ENCODE peak calls at places on chromosome 3, in ten cellular contexts. U is left ventricle myocardium inferior, D is mesenchymal stem cell, L is HepG2, Z is Karpas-422, B is cardiac muscle cell, M is fibroblast of lung, K is mesendoderm, J is heart left ventricle, H is AG04450. T is an unnamed sample.

GRCh38 chr3:16311960-16312451 is 47.0 kb downstream of the OXNAD1 start:
- DNase-seq in U (peak; percentile 46), D (peak; percentile 46), L (no peak), Z (no peak), B (no peak), M (peak; percentile 53), K (no peak), J (no peak), H (no peak), T (peak; percentile 70)

GRCh38 chr3:160163259-160163878 is 61.9 kb upstream of the C3orf80 start:
- DNase-seq in U (no peak), D (peak; percentile 51), L (peak; percentile 4), Z (peak; percentile 69), B (peak; percentile 34), M (no peak), K (no peak), J (no peak), H (peak; percentile 15), T (no peak)

GRCh38 chr3:35867782-35868181 is 228.5 kb downstream of the ARPP21 start:
- DNase-seq in U (no peak), D (no peak), L (no peak), Z (no peak), B (no peak), M (no peak), K (no peak), J (no peak), H (no peak), T (no peak)

GRCh38 chr3:129627350-129628168 is 21.1 kb upstream of the PLXND1 start:
- DNase-seq in U (peak; percentile 66), D (peak; percentile 90), L (peak; percentile 77), Z (peak; percentile 93), B (peak; percentile 78), M (peak; percentile 71), K (peak; percentile 95), J (peak; percentile 83), H (no peak), T (peak; percentile 82)

GRCh38 chr3:61032991-61033390 is 218.3 kb downstream of the FHIT start:
- DNase-seq in U (no peak), D (no peak), L (no peak), Z (no peak), B (no peak), M (no peak), K (no peak), J (no peak), H (no peak), T (no peak)

GRCh38 chr3:123781138-123781537 is 103.0 kb downstream of the MYLK start:
- DNase-seq in U (no peak), D (no peak), L (no peak), Z (no peak), B (no peak), M (no peak), K (peak; percentile 62), J (no peak), H (no peak), T (no peak)

GRCh38 chr3:185153170-185153733 is 392 bp upstream of the C3orf70 start:
- DNase-seq in U (no peak), D (peak; percentile 38), L (no peak), Z (no peak), B (no peak), M (no peak), K (peak; percentile 51), J (no peak), H (no peak), T (no peak)

GRCh38 chr3:109921509-109921908 is 584.2 kb upstream of the DPPA4 start:
- DNase-seq in U (no peak), D (peak; percentile 8), L (no peak), Z (no peak), B (peak; percentile 17), M (no peak), K (no peak), J (no peak), H (no peak), T (no peak)

GRCh38 chr3:189995129-189995528 is 125.6 kb downstream of the P3H2 start:
- DNase-seq in U (no peak), D (peak; percentile 65), L (no peak), Z (no peak), B (no peak), M (peak; percentile 80), K (peak; percentile 71), J (no peak), H (no peak), T (no peak)

GRCh38 chr3:185760091-185760490 is 64.8 kb downstream of the IGF2BP2 start:
- DNase-seq in U (no peak), D (no peak), L (no peak), Z (no peak), B (no peak), M (no peak), K (no peak), J (no peak), H (no peak), T (no peak)

GRCh38 chr3:133209871-133210550 is 171.8 kb downstream of the TMEM108 start:
- DNase-seq in U (no peak), D (peak; percentile 55), L (no peak), Z (peak; percentile 83), B (no peak), M (peak; percentile 61), K (no peak), J (no peak), H (peak; percentile 3), T (no peak)

GRCh38 chr3:168218600-168218999 is 122.9 kb upstream of the GOLIM4 start:
- DNase-seq in U (no peak), D (no peak), L (no peak), Z (no peak), B (no peak), M (no peak), K (no peak), J (no peak), H (no peak), T (no peak)

GRCh38 chr3:168213920-168214319 is 118.2 kb upstream of the GOLIM4 start:
- DNase-seq in U (no peak), D (peak; percentile 31), L (no peak), Z (no peak), B (no peak), M (peak; percentile 2), K (no peak), J (no peak), H (no peak), T (no peak)

GRCh38 chr3:168219530-168219929 is 123.8 kb upstream of the GOLIM4 start:
- DNase-seq in U (no peak), D (no peak), L (no peak), Z (no peak), B (no peak), M (no peak), K (no peak), J (no peak), H (no peak), T (no peak)

GRCh38 chr3:168220609-168221008 is 124.9 kb upstream of the GOLIM4 start:
- DNase-seq in U (no peak), D (no peak), L (no peak), Z (no peak), B (no peak), M (peak; percentile 36), K (no peak), J (no peak), H (no peak), T (no peak)

GRCh38 chr3:168216851-168217250 is 121.1 kb upstream of the GOLIM4 start:
- DNase-seq in U (no peak), D (no peak), L (no peak), Z (no peak), B (no peak), M (no peak), K (peak; percentile 55), J (no peak), H (no peak), T (no peak)
- H3K27ac ChIP-seq in U (no peak overlapping the region), D (no peak overlapping the region), L (no peak overlapping the region), Z (no peak overlapping the region), B (no peak overlapping the region), M (no peak overlapping the region), K (no peak overlapping the region), J (no peak overlapping the region), H (no peak overlapping the region), T (no peak overlapping the region)

GRCh38 chr3:134611516-134611915 is 39.3 kb downstream of the KY start:
- DNase-seq in U (no peak), D (no peak), L (no peak), Z (no peak), B (no peak), M (no peak), K (no peak), J (no peak), H (no peak), T (no peak)
- H3K27ac ChIP-seq in U (no peak overlapping the region), D (no peak overlapping the region), L (no peak overlapping the region), Z (no peak overlapping the region), B (no peak overlapping the region), M (no peak overlapping the region), K (no peak overlapping the region), J (no peak overlapping the region), H (no peak overlapping the region), T (no peak overlapping the region)

GRCh38 chr3:183116051-183116614 is 16.8 kb upstream of the MCCC1 start:
- DNase-seq in U (no peak), D (no peak), L (peak; percentile 39), Z (peak; percentile 95), B (peak; percentile 88), M (no peak), K (peak; percentile 92), J (no peak), H (no peak), T (no peak)

GRCh38 chr3:183123891-183124290 is 24.6 kb upstream of the MCCC1 start:
- DNase-seq in U (no peak), D (peak; percentile 35), L (no peak), Z (no peak), B (no peak), M (peak; percentile 45), K (no peak), J (no peak), H (no peak), T (no peak)

GRCh38 chr3:183117046-183117445 is 17.8 kb upstream of the MCCC1 start:
- DNase-seq in U (no peak), D (no peak), L (no peak), Z (no peak), B (no peak), M (no peak), K (no peak), J (no peak), H (no peak), T (no peak)

GRCh38 chr3:183122257-183122932 is 23.1 kb upstream of the MCCC1 start:
- DNase-seq in U (no peak), D (peak; percentile 62), L (peak; percentile 18), Z (peak; percentile 90), B (peak; percentile 61), M (peak; percentile 52), K (peak; percentile 59), J (no peak), H (no peak), T (no peak)

GRCh38 chr3:183120538-183121215 is 21.4 kb upstream of the MCCC1 start:
- DNase-seq in U (no peak), D (no peak), L (no peak), Z (no peak), B (no peak), M (no peak), K (no peak), J (no peak), H (no peak), T (no peak)
- H3K27ac ChIP-seq in U (no peak overlapping the region), D (no peak overlapping the region), L (no peak overlapping the region), Z (no peak overlapping the region), B (no peak overlapping the region), M (no peak overlapping the region), K (no peak overlapping the region), J (no peak overlapping the region), H (no peak overlapping the region), T (no peak overlapping the region)

DNA sequence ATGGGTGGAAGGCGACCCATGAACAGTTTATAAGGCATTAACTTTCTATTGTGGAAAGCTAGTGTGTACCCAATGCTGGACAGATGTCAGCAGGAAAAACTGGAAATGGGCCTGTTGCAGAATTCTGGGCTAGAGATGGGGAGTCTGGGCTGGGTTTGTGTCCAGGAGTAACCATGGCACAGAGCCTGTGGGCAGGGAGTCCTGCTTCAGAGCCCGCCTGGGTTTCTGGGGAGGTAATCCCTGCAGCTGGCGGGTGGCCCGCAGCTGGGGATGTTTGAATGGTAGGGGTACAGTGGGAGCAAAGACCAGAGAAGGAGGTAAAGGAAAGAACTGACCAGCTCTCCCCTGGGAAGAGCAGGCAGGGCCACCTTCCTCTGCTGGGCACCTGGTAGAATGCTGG is 25.7 kb downstream of the ACAA1 start:
- DNase-seq in U (no peak), D (no peak), L (no peak), Z (no peak), B (no peak), M (no peak), K (no peak), J (no peak), H (no peak), T (no peak)
- H3K27ac ChIP-seq in U (no peak overlapping the region), D (no peak overlapping the region), L (no peak overlapping the region), Z (no peak overlapping the region), B (no peak overlapping the region), M (no peak overlapping the region), K (no peak overlapping the region), J (no peak overlapping the region), H (no peak overlapping the region), T (no peak overlapping the region)

T was measured in right cardiac atrium.